ENCODE peak calls at places on chromosomes 11 and 22, in five cellular contexts. One of them, this sample, is unnamed.

GRCh38 chr11:117908959-117909610 is 20.1 kb downstream of the TMPRSS13 start:
- DNase-seq in BE2C: peak; percentile 68
- DNase-seq in uterus: no peak
- DNase-seq in astrocyte of the cerebellum: no peak
- DNase-seq in HL-60: no peak
- DNase-seq in this sample: no peak

GRCh38 chr11:8906629-8907028 is 4.4 kb upstream of the AKIP1 start:
- DNase-seq in BE2C: no peak
- DNase-seq in HL-60: no peak
- DNase-seq in astrocyte of the cerebellum: peak; percentile 47
- DNase-seq in uterus: no peak
- DNase-seq in this sample: peak; percentile 52

GRCh38 chr11:19595499-19595839 is 117.2 kb upstream of the NAV2 start:
- DNase-seq in HL-60: no peak
- DNase-seq in BE2C: no peak
- DNase-seq in astrocyte of the cerebellum: no peak
- DNase-seq in uterus: no peak
- DNase-seq in this sample: no peak

GRCh38 chr11:71172680-71173079 is 79.7 kb downstream of the SHANK2 start:
- DNase-seq in astrocyte of the cerebellum: no peak
- DNase-seq in BE2C: no peak
- DNase-seq in uterus: no peak
- DNase-seq in HL-60: no peak
- DNase-seq in this sample: no peak

GRCh38 chr11:13781153-13781552 is 112.7 kb downstream of the FAR1 start:
- DNase-seq in astrocyte of the cerebellum: no peak
- DNase-seq in HL-60: no peak
- DNase-seq in uterus: no peak
- DNase-seq in BE2C: no peak
- DNase-seq in this sample: no peak

GRCh38 chr22:38443675-38444521 is 11.1 kb downstream of the KCNJ4 start:
- DNase-seq in HL-60: no peak
- DNase-seq in uterus: no peak
- DNase-seq in BE2C: no peak
- DNase-seq in astrocyte of the cerebellum: no peak
- DNase-seq in this sample: no peak

GRCh38 chr11:65501530-65502273 is 2.9 kb downstream of the MALAT1 start:
- DNase-seq in astrocyte of the cerebellum: no peak
- DNase-seq in BE2C: no peak
- DNase-seq in uterus: no peak
- DNase-seq in HL-60: no peak
- DNase-seq in this sample: peak; percentile 64

GRCh38 chr11:19953342-19953741 is 206.9 kb downstream of the DBX1 start:
- DNase-seq in astrocyte of the cerebellum: no peak
- DNase-seq in HL-60: no peak
- DNase-seq in uterus: no peak
- DNase-seq in BE2C: no peak
- DNase-seq in this sample: peak; percentile 25

GRCh38 chr11:6303657-6304056 is 16.6 kb downstream of the CAVIN3 start:
- DNase-seq in uterus: no peak
- DNase-seq in HL-60: no peak
- DNase-seq in astrocyte of the cerebellum: no peak
- DNase-seq in BE2C: no peak
- DNase-seq in this sample: no peak

GRCh38 chr11:112620621-112621394 is 340.4 kb upstream of the NCAM1 start:
- DNase-seq in astrocyte of the cerebellum: no peak
- DNase-seq in uterus: no peak
- DNase-seq in BE2C: no peak
- DNase-seq in HL-60: peak; percentile 9
- DNase-seq in this sample: no peak

DNA sequence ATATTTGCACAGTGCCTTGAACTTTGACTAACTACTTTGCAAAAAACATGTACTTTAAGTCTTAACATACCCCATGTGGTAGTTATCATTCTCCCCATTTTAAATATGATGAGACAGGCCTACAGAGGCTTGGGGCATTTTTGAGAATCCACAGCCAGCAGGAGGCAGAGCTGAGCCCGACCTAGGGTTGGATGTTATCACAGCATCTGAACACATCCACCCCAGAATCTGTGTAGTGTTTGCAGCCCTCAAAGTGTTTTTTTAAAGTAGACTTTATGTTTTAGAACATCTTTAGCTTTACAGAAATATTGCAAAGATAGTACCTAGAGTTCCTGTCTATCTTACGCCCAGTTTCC is 17.6 kb downstream of the OTOG start:
- DNase-seq in BE2C: no peak
- DNase-seq in astrocyte of the cerebellum: no peak
- DNase-seq in uterus: no peak
- DNase-seq in HL-60: no peak
- DNase-seq in this sample: no peak
- TF ChIP-seq CTCF in BE2C: peak; percentile 43
- TF ChIP-seq CTCF in astrocyte of the cerebellum: peak; percentile 36
- TF ChIP-seq CTCF in uterus: no peak
- TF ChIP-seq CTCF in HL-60: no peak
- TF ChIP-seq CTCF in this sample: peak; percentile 44

DNA sequence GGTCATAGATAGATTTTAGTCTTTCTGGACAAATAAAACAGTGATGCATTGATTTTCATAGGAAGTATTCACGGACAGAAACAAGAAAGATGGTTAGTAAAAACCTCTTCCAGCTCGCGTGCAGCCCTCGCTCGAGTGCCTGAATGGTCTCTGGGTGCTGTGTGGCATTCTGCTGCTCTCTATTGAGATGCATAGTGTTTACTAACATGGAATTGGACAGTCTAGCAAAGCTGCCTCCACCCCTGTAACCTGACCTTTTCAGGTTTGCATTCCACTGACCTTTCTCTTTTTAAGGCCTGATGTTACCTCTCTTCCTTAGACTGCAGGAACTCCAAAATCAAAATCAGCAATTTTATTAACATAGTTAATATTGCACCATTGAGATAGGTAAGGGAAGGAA is 643.4 kb downstream of the JRKL start:
- DNase-seq in astrocyte of the cerebellum: no peak
- DNase-seq in BE2C: no peak
- DNase-seq in uterus: no peak
- DNase-seq in HL-60: no peak
- DNase-seq in this sample: no peak
- TF ChIP-seq CTCF in astrocyte of the cerebellum: no peak
- TF ChIP-seq CTCF in BE2C: no peak
- TF ChIP-seq CTCF in uterus: no peak
- TF ChIP-seq CTCF in HL-60: no peak
- TF ChIP-seq CTCF in this sample: no peak

GRCh38 chr11:706957-707816 is 1.2 kb downstream of the EPS8L2 start:
- DNase-seq in astrocyte of the cerebellum: no peak
- DNase-seq in BE2C: no peak
- DNase-seq in uterus: no peak
- DNase-seq in HL-60: no peak
- DNase-seq in this sample: no peak
- TF ChIP-seq CTCF in astrocyte of the cerebellum: no peak
- TF ChIP-seq CTCF in BE2C: no peak
- TF ChIP-seq CTCF in uterus: no peak
- TF ChIP-seq CTCF in HL-60: no peak
- TF ChIP-seq CTCF in this sample: peak; percentile 60

GRCh38 chr11:3193373-3194015 is 25.1 kb downstream of the MRGPRG start:
- DNase-seq in astrocyte of the cerebellum: no peak
- DNase-seq in HL-60: no peak
- DNase-seq in BE2C: no peak
- DNase-seq in uterus: no peak
- DNase-seq in this sample: no peak

GRCh38 chr11:3197044-3197715 is 21.4 kb downstream of the MRGPRG start:
- DNase-seq in HL-60: no peak
- DNase-seq in uterus: no peak
- DNase-seq in astrocyte of the cerebellum: no peak
- DNase-seq in BE2C: no peak
- DNase-seq in this sample: no peak

GRCh38 chr11:3196161-3197043 is 22.2 kb downstream of the MRGPRG start:
- DNase-seq in HL-60: no peak
- DNase-seq in uterus: no peak
- DNase-seq in astrocyte of the cerebellum: no peak
- DNase-seq in BE2C: no peak
- DNase-seq in this sample: no peak

GRCh38 chr11:3194016-3194816 is 24.4 kb downstream of the MRGPRG start:
- DNase-seq in astrocyte of the cerebellum: no peak
- DNase-seq in uterus: no peak
- DNase-seq in HL-60: no peak
- DNase-seq in BE2C: no peak
- DNase-seq in this sample: no peak

DNA sequence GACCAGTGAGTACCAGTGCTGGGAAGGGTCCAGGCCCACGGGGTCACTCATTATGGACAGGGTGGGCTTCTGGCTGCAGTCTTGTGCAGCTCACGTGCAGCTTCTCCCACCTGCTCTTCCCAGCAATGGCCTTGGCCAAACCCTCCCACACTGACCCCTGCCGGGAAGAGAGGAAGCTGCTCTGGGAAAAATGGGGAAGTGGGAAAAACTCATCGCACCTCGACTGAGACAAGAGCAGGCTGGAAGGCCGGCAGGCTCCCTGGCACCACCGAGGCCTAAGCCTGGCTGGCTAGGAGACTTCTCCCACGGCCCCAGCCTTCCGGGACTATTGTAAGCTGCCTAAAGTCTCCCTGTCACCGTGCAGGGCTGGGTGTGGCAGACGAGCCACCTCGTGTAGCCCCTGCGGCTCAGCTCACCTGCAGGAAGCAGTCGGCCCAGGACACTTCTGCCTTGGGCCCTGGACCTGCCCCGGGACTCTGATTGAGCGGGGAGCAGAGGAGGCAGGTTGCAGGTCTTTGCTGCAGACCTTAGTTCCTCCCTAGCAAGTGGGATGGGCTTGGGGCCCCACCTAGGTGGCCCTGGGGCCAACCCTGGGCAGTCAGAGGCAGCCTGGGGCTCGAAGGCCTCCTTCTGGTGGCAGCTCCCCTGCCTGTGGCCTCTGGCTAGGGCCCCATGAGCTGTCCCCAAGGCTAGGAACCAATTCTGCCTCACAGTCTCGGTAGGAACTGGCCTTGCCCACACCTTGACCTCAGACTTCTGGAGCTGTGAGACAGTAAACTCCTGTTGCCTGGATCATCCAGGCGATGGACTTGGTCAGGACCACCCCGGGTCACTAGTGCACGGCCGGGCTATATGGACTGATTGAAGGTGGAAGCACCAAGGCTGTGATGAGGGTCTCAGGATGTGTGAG is 23.1 kb downstream of the MRGPRG start:
- DNase-seq in HL-60: peak; percentile 43
- DNase-seq in BE2C: peak; percentile 33
- DNase-seq in astrocyte of the cerebellum: no peak
- DNase-seq in uterus: no peak
- DNase-seq in this sample: no peak
- TF ChIP-seq CTCF in HL-60: no peak
- TF ChIP-seq CTCF in BE2C: peak; percentile 61
- TF ChIP-seq CTCF in astrocyte of the cerebellum: peak; percentile 48
- TF ChIP-seq CTCF in uterus: peak; percentile 28
- TF ChIP-seq CTCF in this sample: peak; percentile 70

DNA sequence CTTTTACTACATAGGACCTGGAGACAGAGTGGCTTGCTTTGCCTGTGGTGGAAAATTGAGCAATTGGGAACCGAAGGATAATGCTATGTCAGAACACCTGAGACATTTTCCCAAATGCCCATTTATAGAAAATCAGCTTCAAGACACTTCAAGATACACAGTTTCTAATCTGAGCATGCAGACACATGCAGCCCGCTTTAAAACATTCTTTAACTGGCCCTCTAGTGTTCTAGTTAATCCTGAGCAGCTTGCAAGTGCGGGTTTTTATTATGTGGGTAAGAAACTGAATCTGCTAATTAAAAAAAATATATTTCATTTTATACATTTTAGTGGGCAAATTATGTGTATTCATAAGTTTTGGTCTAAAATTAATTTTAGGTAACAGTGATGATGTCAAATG is 7.8 kb downstream of the BIRC3 start:
- DNase-seq in HL-60: no peak
- DNase-seq in astrocyte of the cerebellum: no peak
- DNase-seq in BE2C: no peak
- DNase-seq in uterus: no peak
- DNase-seq in this sample: no peak
- TF ChIP-seq CTCF in HL-60: no peak
- TF ChIP-seq CTCF in astrocyte of the cerebellum: no peak
- TF ChIP-seq CTCF in BE2C: no peak
- TF ChIP-seq CTCF in uterus: no peak
- TF ChIP-seq CTCF in this sample: no peak

GRCh38 chr22:20953668-20954500 is 13.2 kb upstream of the AIFM3 start:
- DNase-seq in BE2C: no peak
- DNase-seq in uterus: peak; percentile 32
- DNase-seq in astrocyte of the cerebellum: no peak
- DNase-seq in HL-60: peak; percentile 57
- DNase-seq in this sample: no peak

GRCh38 chr22:20951151-20951931 is 15.7 kb upstream of the AIFM3 start:
- DNase-seq in BE2C: no peak
- DNase-seq in HL-60: no peak
- DNase-seq in uterus: no peak
- DNase-seq in astrocyte of the cerebellum: no peak
- DNase-seq in this sample: no peak

GRCh38 chr22:20953342-20953608 is 13.8 kb upstream of the AIFM3 start:
- DNase-seq in BE2C: no peak
- DNase-seq in astrocyte of the cerebellum: no peak
- DNase-seq in uterus: no peak
- DNase-seq in HL-60: no peak
- DNase-seq in this sample: no peak

GRCh38 chr22:20951932-20952380 is 15.1 kb upstream of the AIFM3 start:
- DNase-seq in BE2C: no peak
- DNase-seq in HL-60: no peak
- DNase-seq in uterus: no peak
- DNase-seq in astrocyte of the cerebellum: no peak
- DNase-seq in this sample: no peak

DNA sequence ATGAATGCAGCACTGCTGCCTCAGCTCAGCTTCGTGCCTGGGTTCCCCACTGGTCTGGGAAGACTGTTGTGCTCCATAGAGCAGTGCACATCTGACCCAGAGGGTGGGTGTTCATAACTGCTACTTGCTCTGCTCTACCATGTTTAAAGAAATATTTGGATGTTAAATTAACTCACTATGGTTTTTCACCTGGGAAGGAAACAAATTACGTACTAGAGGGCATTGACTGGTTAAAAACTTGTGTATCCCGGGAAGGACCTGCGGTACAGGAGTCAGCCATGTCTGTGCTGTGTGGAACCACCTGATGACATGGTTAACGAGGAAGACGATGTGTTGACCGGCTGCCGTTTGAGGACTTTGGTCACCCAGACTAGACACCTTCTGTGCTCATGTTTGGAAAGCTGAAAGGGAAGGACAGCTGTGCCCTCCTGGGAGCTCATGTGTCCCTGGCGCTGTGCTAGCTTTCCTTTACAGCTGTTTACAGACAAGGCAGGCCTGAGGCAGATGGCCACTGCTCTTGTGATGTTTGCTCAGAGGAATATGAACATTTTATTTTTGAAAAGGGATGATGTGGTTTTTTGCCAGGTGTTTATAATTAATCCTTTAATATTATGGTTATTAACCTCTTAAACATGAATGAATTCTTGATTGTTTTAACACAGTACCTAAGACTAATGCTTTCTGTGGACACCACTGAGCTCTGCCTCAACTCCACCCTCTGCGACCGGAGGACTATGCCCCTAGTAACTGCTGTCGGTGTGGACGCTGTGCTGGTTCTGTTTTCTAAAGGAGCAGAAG is 14.3 kb upstream of the AIFM3 start:
- DNase-seq in uterus: no peak
- DNase-seq in astrocyte of the cerebellum: no peak
- DNase-seq in BE2C: no peak
- DNase-seq in HL-60: no peak
- DNase-seq in this sample: no peak
- TF ChIP-seq CTCF in uterus: no peak
- TF ChIP-seq CTCF in astrocyte of the cerebellum: no peak
- TF ChIP-seq CTCF in BE2C: no peak
- TF ChIP-seq CTCF in HL-60: no peak
- TF ChIP-seq CTCF in this sample: no peak

This sample was measured in HFFc6.